ENCODE peak calls at places on chromosomes 2 and 18, in six cellular contexts. A is tibial nerve, O is endothelial cell of umbilical vein, Y is IMR-90, H is PC-3, F is PC-9. C is an unnamed sample. For H3K36me3 and H3K27me3, the result is how much of the 10 kb centered on the place peaks cover.

GRCh38 chr2:68812256-68812655 is 58.9 kb downstream of the BMP10 start:
- DNase-seq in A (no peak), O (no peak), Y (peak), H (no peak), F (no peak), C (no peak)

GRCh38 chr2:2787301-2787907 is 456.3 kb upstream of the MYT1L start:
- DNase-seq in A (no peak), O (no peak), Y (no peak), H (no peak), F (no peak), C (no peak)

GRCh38 chr2:234412726-234413125 is 84.2 kb downstream of the ARL4C start:
- DNase-seq in A (no peak), O (no peak), Y (no peak), H (peak), F (no peak), C (no peak)

GRCh38 chr18:48563027-48563426 is 24.2 kb downstream of the CTIF start:
- DNase-seq in A (no peak), O (peak), Y (peak), H (peak), F (no peak), C (no peak)

GRCh38 chr2:807300-807699 is 130.1 kb upstream of the TMEM18 start:
- DNase-seq in A (no peak), O (no peak), Y (no peak), H (no peak), F (no peak), C (no peak)

GRCh38 chr2:8315766-8316165 is 366.1 kb upstream of the ID2 start:
- DNase-seq in A (no peak), O (no peak), Y (peak), H (no peak), F (no peak), C (no peak)

GRCh38 chr18:77316641-77317040 is 67.0 kb downstream of the GALR1 start:
- DNase-seq in A (no peak), O (no peak), Y (no peak), H (no peak), F (no peak), C (no peak)

GRCh38 chr2:119231975-119232665 is 8.5 kb downstream of the STEAP3 start:
- DNase-seq in A (no peak), O (no peak), Y (peak), H (peak), F (no peak), C (no peak)

DNA sequence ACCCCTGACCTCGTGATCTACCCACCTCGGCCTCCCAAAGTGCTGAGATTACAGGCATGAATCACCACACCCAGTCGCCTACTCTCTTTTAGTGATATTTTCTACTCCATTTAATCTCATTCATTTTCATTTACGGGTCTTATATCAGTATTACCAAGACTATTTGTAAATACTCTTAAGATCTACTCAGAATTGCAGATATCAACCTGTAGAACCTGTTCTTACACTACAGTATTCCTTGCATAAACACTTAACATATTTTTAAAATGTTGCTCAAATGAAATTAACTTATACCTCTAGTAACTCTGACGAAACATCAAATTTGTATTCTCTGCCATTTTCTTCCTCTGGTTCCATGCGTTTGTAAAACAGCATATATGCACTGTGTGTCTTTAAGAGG is 79.3 kb downstream of the C2orf74 start:
- DNase-seq in A (no peak), O (no peak), Y (no peak), H (no peak), F (no peak), C (no peak)
- H3K36me3 ChIP-seq in A (under half), O (under half), Y (under half), H (under half), F (under half), C (under half)

GRCh38 chr2:62032096-62032495 is 126.6 kb downstream of the COMMD1 start:
- DNase-seq in A (no peak), O (no peak), Y (no peak), H (no peak), F (no peak), C (no peak)
- H3K27me3 ChIP-seq in A (under half), O (under half), Y (under half), H (under half), F (under half), C (under half)

GRCh38 chr2:225002656-225003045 is 39.6 kb downstream of the DOCK10 start:
- DNase-seq in A (no peak), O (no peak), Y (no peak), H (peak), F (no peak), C (no peak)
- TF ChIP-seq CTCF in A (no peak), O (no peak), Y (no peak), H (peak), F (no peak), C (no peak)

GRCh38 chr18:36120297-36120696 is 8.8 kb downstream of the SLC39A6 start:
- DNase-seq in A (no peak), O (no peak), Y (no peak), H (no peak), F (no peak), C (no peak)
- H3K36me3 ChIP-seq in A (under half), O (under half), Y (under half), H (under half), F (under half), C (half or more)

GRCh38 chr18:57080479-57080878 is 66.4 kb upstream of the BOD1L2 start:
- DNase-seq in A (no peak), O (no peak), Y (no peak), H (no peak), F (no peak), C (no peak)
- H3K27me3 ChIP-seq in A (under half), O (under half), Y (under half), H (half or more), F (under half), C (under half)

GRCh38 chr2:43224571-43225092 is 1.8 kb downstream of the ZFP36L2 start:
- DNase-seq in A (no peak), O (no peak), Y (peak), H (peak), F (no peak), C (peak)

GRCh38 chr2:43223412-43224040 is 2.9 kb downstream of the ZFP36L2 start:
- DNase-seq in A (no peak), O (peak), Y (peak), H (peak), F (no peak), C (no peak)

GRCh38 chr2:43225093-43225787 is 1.2 kb downstream of the ZFP36L2 start:
- DNase-seq in A (peak), O (peak), Y (peak), H (peak), F (peak), C (peak)

GRCh38 chr2:43222472-43223146 is 3.8 kb downstream of the ZFP36L2 start:
- DNase-seq in A (peak), O (no peak), Y (peak), H (peak), F (no peak), C (no peak)

GRCh38 chr2:43224131-43224570 is 2.3 kb downstream of the ZFP36L2 start:
- DNase-seq in A (peak), O (peak), Y (peak), H (peak), F (peak), C (peak)
- TF ChIP-seq CTCF in A (peak), O (peak), Y (peak), H (peak), F (peak), C (peak)

GRCh38 chr2:190185380-190185779 is 122.9 kb upstream of the MSTN start:
- DNase-seq in A (no peak), O (no peak), Y (no peak), H (no peak), F (no peak), C (no peak)
- H3K36me3 ChIP-seq in A (under half), O (under half), Y (under half), H (under half), F (under half), C (under half)